ENCODE peak calls at places on chromosomes 13 and 19, in six cellular contexts. T is IMR-90, S is fibroblast of mammary gland, B is colonic mucosa, Y is gastrocnemius medialis, C is cardiac fibroblast. K is an unnamed sample.

GRCh38 chr13:71524245-71525002 is 342.6 kb downstream of the DACH1 start:
- DNase-seq in T (no peak), S (no peak), B (no peak), Y (no peak), C (peak), K (no peak)

GRCh38 chr19:18427752-18428131 is 8.5 kb downstream of the SSBP4 start:
- DNase-seq in T (no peak), S (no peak), B (no peak), Y (no peak), C (no peak), K (no peak)

GRCh38 chr13:76711515-76712182 is 174.6 kb downstream of the KCTD12 start:
- DNase-seq in T (peak), S (peak), B (no peak), Y (peak), C (peak), K (no peak)

GRCh38 chr13:97849305-97849704 is 104.2 kb upstream of the IPO5 start:
- DNase-seq in T (peak), S (peak), B (no peak), Y (no peak), C (peak), K (no peak)

GRCh38 chr13:99970761-99971575 is 599 bp downstream of the ZIC5 start:
- DNase-seq in T (no peak), S (no peak), B (peak), Y (no peak), C (no peak), K (no peak)

GRCh38 chr13:25037057-25037813 is 58.7 kb upstream of the PABPC3 start:
- DNase-seq in T (peak), S (peak), B (peak), Y (no peak), C (peak), K (peak)

GRCh38 chr13:75838366-75839017 is 202.4 kb downstream of the LMO7 start:
- DNase-seq in T (no peak), S (no peak), B (no peak), Y (no peak), C (no peak), K (no peak)

GRCh38 chr13:44451651-44452050 is 78.0 kb downstream of the SERP2 start:
- DNase-seq in T (no peak), S (no peak), B (no peak), Y (no peak), C (no peak), K (no peak)

GRCh38 chr13:26806891-26807290 is 46.3 kb upstream of the GPR12 start:
- DNase-seq in T (no peak), S (no peak), B (no peak), Y (no peak), C (no peak), K (no peak)

GRCh38 chr19:38386968-38387549 is 775 bp downstream of the GGN start:
- DNase-seq in T (no peak), S (peak), B (peak), Y (peak), C (no peak), K (no peak)

GRCh38 chr19:55113570-55114039 is 3.8 kb downstream of the PPP1R12C start:
- DNase-seq in T (peak), S (peak), B (peak), Y (peak), C (peak), K (no peak)

GRCh38 chr19:57227461-57227860 is 3.4 kb upstream of the AURKC start:
- DNase-seq in T (no peak), S (no peak), B (no peak), Y (no peak), C (no peak), K (no peak)

GRCh38 chr13:55963934-55964333 is 1176.8 kb upstream of the PRR20A start:
- DNase-seq in T (no peak), S (no peak), B (no peak), Y (no peak), C (no peak), K (no peak)

GRCh38 chr13:76164290-76164689 is 528.2 kb downstream of the LMO7 start:
- DNase-seq in T (no peak), S (peak), B (no peak), Y (no peak), C (no peak), K (no peak)

GRCh38 chr19:42394751-42395150 is 4.7 kb upstream of the CNFN start:
- DNase-seq in T (peak), S (no peak), B (no peak), Y (no peak), C (peak), K (no peak)

GRCh38 chr19:35204799-35205732 is 23.5 kb downstream of the FAM187B start:
- DNase-seq in T (no peak), S (no peak), B (peak), Y (no peak), C (no peak), K (no peak)

GRCh38 chr13:86856996-86857395 is 814.2 kb upstream of the SLITRK5 start:
- DNase-seq in T (peak), S (peak), B (no peak), Y (no peak), C (no peak), K (no peak)

GRCh38 chr19:4139614-4140236 is 13.7 kb upstream of the CREB3L3 start:
- DNase-seq in T (peak), S (peak), B (peak), Y (peak), C (peak), K (peak)

GRCh38 chr13:40580566-40581276 is 85.7 kb downstream of the FOXO1 start:
- DNase-seq in T (no peak), S (no peak), B (no peak), Y (no peak), C (no peak), K (no peak)

GRCh38 chr13:106033634-106034033 is 501.8 kb downstream of the EFNB2 start:
- DNase-seq in T (peak), S (peak), B (no peak), Y (no peak), C (peak), K (no peak)

GRCh38 chr19:5445071-5445470 is 10.1 kb upstream of the ZNRF4 start:
- DNase-seq in T (no peak), S (no peak), B (no peak), Y (no peak), C (no peak), K (no peak)

GRCh38 chr19:5443723-5444122 is 11.5 kb upstream of the ZNRF4 start:
- DNase-seq in T (no peak), S (no peak), B (no peak), Y (no peak), C (no peak), K (no peak)

GRCh38 chr19:5447700-5448311 is 7.4 kb upstream of the ZNRF4 start:
- DNase-seq in T (no peak), S (no peak), B (no peak), Y (no peak), C (no peak), K (no peak)

GRCh38 chr19:5445667-5446066 is 9.6 kb upstream of the ZNRF4 start:
- DNase-seq in T (no peak), S (peak), B (no peak), Y (no peak), C (peak), K (no peak)

GRCh38 chr19:5444431-5444830 is 10.8 kb upstream of the ZNRF4 start:
- DNase-seq in T (no peak), S (no peak), B (no peak), Y (no peak), C (no peak), K (no peak)
- TF ChIP-seq CTCF in T (no peak), S (no peak), B (no peak), Y (no peak), C (no peak), K (no peak)

DNA sequence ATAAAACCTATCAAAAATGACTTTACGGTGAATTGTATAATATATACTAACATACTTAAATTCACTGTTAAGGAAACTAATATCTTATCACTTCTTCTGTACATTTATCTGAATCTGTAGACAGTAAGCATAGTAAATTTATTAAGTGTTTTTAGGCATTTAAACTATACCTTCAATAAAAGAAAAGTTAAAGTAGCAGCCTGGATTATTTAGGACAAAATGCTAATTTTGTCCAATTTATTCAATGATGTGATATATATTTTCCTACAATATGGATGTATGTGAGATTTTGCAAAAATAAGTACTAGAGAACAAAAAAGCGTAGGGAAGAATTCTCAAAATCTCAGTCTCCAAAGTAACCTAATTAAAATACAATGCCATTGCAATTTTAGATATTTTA is 299.9 kb downstream of the GPC5 start:
- DNase-seq in T (no peak), S (no peak), B (no peak), Y (no peak), C (no peak), K (no peak)
- TF ChIP-seq CTCF in T (no peak), S (no peak), B (no peak), Y (no peak), C (no peak), K (no peak)

GRCh38 chr13:43266953-43267615 is 243.7 kb downstream of the DNAJC15 start:
- DNase-seq in T (no peak), S (no peak), B (no peak), Y (no peak), C (no peak), K (no peak)
- TF ChIP-seq CTCF in T (no peak), S (no peak), B (no peak), Y (no peak), C (no peak), K (no peak)

GRCh38 chr19:47157455-47158321 is 27.1 kb downstream of the SAE1 start:
- DNase-seq in T (peak), S (peak), B (peak), Y (peak), C (peak), K (no peak)
- TF ChIP-seq CTCF in T (no peak), S (no peak), B (no peak), Y (no peak), C (peak), K (no peak)

GRCh38 chr19:28541602-28542393 is 671.2 kb downstream of the UQCRFS1 start:
- DNase-seq in T (no peak), S (no peak), B (no peak), Y (no peak), C (no peak), K (no peak)

GRCh38 chr19:28541029-28541428 is 671.9 kb downstream of the UQCRFS1 start:
- DNase-seq in T (no peak), S (no peak), B (no peak), Y (no peak), C (no peak), K (no peak)

GRCh38 chr19:28544451-28545261 is 668.3 kb downstream of the UQCRFS1 start:
- DNase-seq in T (no peak), S (no peak), B (no peak), Y (no peak), C (no peak), K (no peak)

GRCh38 chr19:28543244-28543776 is 669.6 kb downstream of the UQCRFS1 start:
- DNase-seq in T (no peak), S (no peak), B (no peak), Y (no peak), C (no peak), K (no peak)

GRCh38 chr19:28542394-28543243 is 670.3 kb downstream of the UQCRFS1 start:
- DNase-seq in T (no peak), S (no peak), B (no peak), Y (no peak), C (no peak), K (no peak)
- TF ChIP-seq CTCF in T (no peak), S (no peak), B (no peak), Y (no peak), C (no peak), K (no peak)

K was measured in Calu3.